ENCODE peak calls at places on chromosomes 11 and 22, in six cellular contexts. D is activated CD8-positive, alpha-beta memory T cell treated with anti-CD3 and anti-CD28 coated beads for 24 hours; H is NCI-H345; L is amniotic stem cell; E is GM04504; U is heart left ventricle. J is an unnamed sample.

GRCh38 chr22:22026157-22026831 is 43.7 kb upstream of the TOP3B start:
- DNase-seq in L (no peak), H (no peak), E (no peak), D (no peak), U (no peak), J (no peak)

GRCh38 chr11:1017269-1018005 is 19.1 kb downstream of the MUC6 start:
- DNase-seq in L (no peak), E (no peak), H (no peak), U (no peak), D (peak; percentile 65), J (no peak)

GRCh38 chr22:50280708-50281383 is 10.7 kb upstream of the MAPK11 start:
- DNase-seq in H (no peak), L (no peak), E (no peak), U (no peak), D (no peak), J (no peak)

GRCh38 chr22:38205261-38206128 is 3.7 kb downstream of the MAFF start:
- DNase-seq in U (peak; percentile 87), L (no peak), E (peak; percentile 87), D (no peak), H (no peak), J (peak; percentile 66)

GRCh38 chr11:129734654-129735053 is 81.0 kb upstream of the TMEM45B start:
- DNase-seq in D (no peak), U (no peak), L (no peak), H (no peak), E (no peak), J (no peak)

GRCh38 chr22:35452810-35453743 is 53.1 kb downstream of the MCM5 start:
- DNase-seq in H (no peak), E (no peak), D (no peak), L (no peak), U (no peak), J (no peak)

GRCh38 chr11:70109006-70109405 is 30.9 kb downstream of the ANO1 start:
- DNase-seq in U (no peak), E (no peak), L (no peak), D (no peak), H (no peak), J (no peak)

GRCh38 chr22:47221840-47222615 is 459.6 kb downstream of the TBC1D22A start:
- DNase-seq in E (no peak), L (no peak), D (no peak), U (no peak), H (peak; percentile 82), J (no peak)

GRCh38 chr11:58286249-58286648 is 18.2 kb upstream of the OR10W1 start:
- DNase-seq in U (no peak), L (no peak), D (no peak), H (peak; percentile 17), E (peak; percentile 9), J (no peak)

GRCh38 chr22:47572443-47572842 is 810.0 kb downstream of the TBC1D22A start:
- DNase-seq in L (no peak), D (no peak), H (no peak), U (no peak), E (no peak), J (no peak)

GRCh38 chr11:114131366-114131963 is 72.0 kb downstream of the ZBTB16 start:
- DNase-seq in U (no peak), H (no peak), L (no peak), D (no peak), E (no peak), J (no peak)

GRCh38 chr11:114317738-114318137 is 21.5 kb downstream of the NNMT start:
- DNase-seq in L (no peak), D (no peak), U (peak; percentile 32), H (peak; percentile 15), E (no peak), J (no peak)

GRCh38 chr11:77497368-77497767 is 23.5 kb upstream of the PAK1 start:
- DNase-seq in D (no peak), L (no peak), U (no peak), E (no peak), H (no peak), J (no peak)

GRCh38 chr11:10751581-10751940 is 515 bp downstream of the CTR9 start:
- DNase-seq in E (no peak), H (no peak), D (no peak), U (no peak), L (no peak), J (no peak)

GRCh38 chr11:59029490-59029889 is 56.6 kb upstream of the GLYATL1B start:
- DNase-seq in D (no peak), H (no peak), U (no peak), E (no peak), L (no peak), J (no peak)

J was measured in AG09309.